ENCODE peak calls at places on chromosomes 11 and 22, in seven cellular contexts. J, T, I, B, U, A and C are unnamed samples.

GRCh38 chr22:39920134-39920743 is 19.4 kb downstream of the GRAP2 start:
- DNase-seq in J (no peak), U (no peak), T (no peak), I (no peak), A (no peak), B (peak), C (no peak)

GRCh38 chr11:36890280-36890679 is 292.2 kb upstream of the RAG2 start:
- DNase-seq in U (no peak), T (no peak), I (no peak), B (no peak), J (no peak), A (no peak), C (no peak)

GRCh38 chr22:39559456-39560105 is 11.0 kb upstream of the CACNA1I start:
- DNase-seq in U (no peak), T (peak), A (no peak), J (peak), B (no peak), I (no peak), C (peak)

GRCh38 chr11:118048472-118049370 is 28.2 kb upstream of the TMPRSS4 start:
- DNase-seq in A (no peak), J (no peak), B (no peak), T (no peak), I (no peak), U (peak), C (no peak)

GRCh38 chr11:72630104-72630852 is 43.9 kb downstream of the PDE2A start:
- DNase-seq in T (no peak), J (no peak), I (no peak), U (no peak), A (no peak), B (no peak), C (no peak)

GRCh38 chr22:24053481-24054226 is 42.5 kb downstream of the CABIN1 start:
- DNase-seq in T (no peak), A (no peak), I (no peak), B (no peak), U (no peak), J (peak), C (no peak)

GRCh38 chr11:120131941-120132644 is 5.8 kb downstream of the TRIM29 start:
- DNase-seq in U (no peak), J (no peak), T (no peak), I (no peak), A (no peak), B (no peak), C (no peak)

GRCh38 chr11:79419120-79419519 is 21.7 kb downstream of the TENM4 start:
- DNase-seq in I (peak), U (peak), T (no peak), A (no peak), B (no peak), J (peak), C (no peak)

GRCh38 chr11:73830261-73830660 is 42.6 kb downstream of the MRPL48 start:
- DNase-seq in I (no peak), J (no peak), T (no peak), A (no peak), U (no peak), B (no peak), C (no peak)

GRCh38 chr11:84091212-84091986 is 805.2 kb upstream of the CCDC90B start:
- DNase-seq in J (no peak), I (no peak), T (peak), A (no peak), B (no peak), U (no peak), C (peak)

GRCh38 chr11:72821221-72821919 is 7.2 kb downstream of the ATG16L2 start:
- DNase-seq in J (no peak), B (no peak), I (no peak), U (peak), T (peak), A (no peak), C (peak)

GRCh38 chr11:125468025-125468424 is 28.0 kb downstream of the FEZ1 start:
- DNase-seq in T (no peak), B (no peak), J (no peak), U (no peak), I (no peak), A (no peak), C (no peak)

GRCh38 chr22:42177891-42178336 is 47.3 kb upstream of the CYP2D6 start:
- DNase-seq in T (no peak), B (no peak), J (no peak), I (no peak), A (no peak), U (no peak), C (no peak)

GRCh38 chr11:61011950-61012830 is 40.7 kb downstream of the CD6 start:
- DNase-seq in A (no peak), T (peak), J (peak), U (no peak), I (no peak), B (no peak), C (no peak)

GRCh38 chr11:63212742-63213141 is 30.7 kb downstream of the SLC22A25 start:
- DNase-seq in B (no peak), T (peak), J (peak), I (peak), U (no peak), A (peak), C (peak)

GRCh38 chr11:45285931-45286632 is at the start of gene SYT13:
- DNase-seq in I (no peak), A (peak), U (peak), B (no peak), J (peak), T (peak), C (peak)

GRCh38 chr22:43828711-43829447 is 16.8 kb upstream of the EFCAB6 start:
- DNase-seq in A (no peak), B (no peak), T (peak), U (no peak), J (no peak), I (peak), C (peak)

GRCh38 chr11:4048340-4048739 is 46.3 kb upstream of the RRM1 start:
- DNase-seq in U (no peak), I (no peak), T (no peak), A (no peak), J (peak), B (no peak), C (no peak)

GRCh38 chr11:114353448-114353847 is 46.9 kb downstream of the C11orf71 start:
- DNase-seq in T (no peak), A (no peak), U (no peak), I (no peak), J (no peak), B (no peak), C (no peak)

GRCh38 chr22:23386822-23387580 is 193.1 kb downstream of the IGLL1 start:
- DNase-seq in J (no peak), U (no peak), I (no peak), B (no peak), T (no peak), A (no peak), C (no peak)

GRCh38 chr22:46737976-46738641 is at the start of gene CERK:
- DNase-seq in U (peak), I (peak), T (no peak), J (peak), B (peak), A (no peak), C (peak)

GRCh38 chr11:66081505-66081904 is 11.4 kb downstream of the PACS1 start:
- DNase-seq in I (no peak), T (no peak), A (no peak), B (peak), J (peak), U (peak), C (peak)

GRCh38 chr11:17838102-17838501 is 103.5 kb downstream of the KCNC1 start:
- DNase-seq in T (no peak), I (no peak), U (no peak), B (no peak), A (no peak), J (no peak), C (no peak)

GRCh38 chr11:1761857-1762536 is 1.7 kb downstream of the CTSD start:
- DNase-seq in B (no peak), I (no peak), T (no peak), A (no peak), J (no peak), U (no peak), C (no peak)

GRCh38 chr11:126978911-126979310 is 21.7 kb downstream of the KIRREL3 start:
- DNase-seq in U (no peak), B (no peak), T (no peak), A (peak), J (no peak), I (no peak), C (no peak)

GRCh38 chr22:27804016-27804415 is 2.5 kb upstream of the MN1 start:
- DNase-seq in U (no peak), I (no peak), T (no peak), B (no peak), J (no peak), A (no peak), C (no peak)

GRCh38 chr11:88474655-88475054 is 137.1 kb upstream of the CTSC start:
- DNase-seq in T (no peak), J (no peak), B (no peak), I (no peak), A (no peak), U (no peak), C (no peak)

GRCh38 chr11:73210916-73211667 is 7.0 kb upstream of the P2RY2 start:
- DNase-seq in J (no peak), I (no peak), A (no peak), B (no peak), U (no peak), T (no peak), C (no peak)

GRCh38 chr11:65500262-65501004 is 1.6 kb downstream of the MALAT1 start:
- DNase-seq in I (no peak), J (peak), A (peak), T (peak), U (no peak), B (no peak), C (no peak)

GRCh38 chr11:6925636-6926207 is 504 bp upstream of the ZNF215 start:
- DNase-seq in I (peak), B (no peak), J (peak), U (no peak), A (no peak), T (peak), C (peak)

GRCh38 chr11:119024430-119025098 is 6.0 kb downstream of the TRAPPC4 start:
- DNase-seq in J (no peak), U (no peak), I (no peak), A (no peak), B (no peak), T (no peak), C (no peak)